ENCODE peak calls at places on chromosome 16, in eight cellular contexts. E is NCI-H1436; Y is colonic mucosa; V is progenitor cell of endocrine pancreas; S is Caco-2; K is NCI-H69; A is activated CD8-positive, alpha-beta memory T cell treated with anti-CD3 and anti-CD28 coated beads, Interleukin-2, amount 50 U/mL, for 48 hours; O is stimulated activated CD8-positive, alpha-beta memory T cell treated with anti-CD3 and anti-CD28 coated beads, Interleukin-12 subunit alpha, Interleukin-12 subunit beta, amount 100 ng/mL, for 1 hour. C is an unnamed sample.

GRCh38 chr16:57533618-57534336 is 2.6 kb downstream of the CCDC102A start:
- DNase-seq in K (peak), A (peak), O (no peak), E (no peak), V (no peak), S (no peak), Y (peak), C (no peak)

GRCh38 chr16:9761870-9762269 is 420.4 kb downstream of the GRIN2A start:
- DNase-seq in K (no peak), Y (no peak), O (no peak), A (no peak), E (no peak), V (no peak), S (no peak), C (no peak)

GRCh38 chr16:23999663-24000062 is 163.9 kb downstream of the PRKCB start:
- DNase-seq in K (no peak), A (peak), O (no peak), Y (no peak), V (no peak), S (no peak), E (no peak), C (no peak)

GRCh38 chr16:85553436-85554113 is 59.5 kb upstream of the GSE1 start:
- DNase-seq in K (peak), S (peak), V (peak), Y (peak), O (no peak), E (no peak), A (peak), C (no peak)

GRCh38 chr16:62711797-62712196 is 675.6 kb upstream of the CDH8 start:
- DNase-seq in S (peak), K (no peak), Y (no peak), O (no peak), E (no peak), V (no peak), A (no peak), C (no peak)

GRCh38 chr16:17304124-17304813 is 166.5 kb downstream of the XYLT1 start:
- DNase-seq in E (no peak), O (no peak), S (peak), K (no peak), Y (peak), V (no peak), A (no peak), C (no peak)

GRCh38 chr16:85954927-85955539 is 56.1 kb downstream of the IRF8 start:
- DNase-seq in E (no peak), Y (no peak), V (no peak), O (no peak), A (no peak), S (no peak), K (no peak), C (no peak)

GRCh38 chr16:6209355-6209930 is 1111.8 kb upstream of the EEF2KMT start:
- DNase-seq in S (no peak), E (no peak), V (no peak), Y (peak), A (no peak), K (no peak), O (no peak), C (no peak)

GRCh38 chr16:77514500-77515225 is 79.8 kb upstream of the ADAMTS18 start:
- DNase-seq in S (no peak), E (no peak), A (no peak), O (no peak), V (no peak), K (no peak), Y (no peak), C (no peak)

GRCh38 chr16:49857423-49858181 is 1.7 kb upstream of the ZNF423 start:
- DNase-seq in Y (peak), A (peak), V (peak), S (peak), K (peak), E (no peak), O (no peak), C (no peak)